ENCODE peak calls at places on chromosomes 6 and 20, in nine cellular contexts. V, A, P, G, Z, X, M, U and Q are unnamed samples.

GRCh38 chr6:142602972-142603371 is 301.2 kb downstream of the ADGRG6 start:
- DNase-seq in V (no peak), A (no peak), P (no peak), G (no peak), Z (no peak), X (no peak), M (no peak), U (no peak), Q (no peak)

GRCh38 chr6:61193771-61194170 is 1092.3 kb downstream of the KHDRBS2 start:
- DNase-seq in V (no peak), A (no peak), P (no peak), G (no peak), Z (no peak), X (no peak), M (no peak), U (no peak), Q (no peak)

GRCh38 chr20:44776977-44777376 is 31.3 kb downstream of the KCNK15 start:
- DNase-seq in V (no peak), A (peak), P (peak), G (no peak), Z (no peak), X (no peak), M (peak), U (peak), Q (no peak)

GRCh38 chr20:12989586-12989985 is 19.2 kb upstream of the SPTLC3 start:
- DNase-seq in V (no peak), A (no peak), P (no peak), G (no peak), Z (no peak), X (no peak), M (no peak), U (no peak), Q (no peak)

GRCh38 chr6:104566411-104566810 is 293.3 kb downstream of the HACE1 start:
- DNase-seq in V (no peak), A (no peak), P (no peak), G (no peak), Z (no peak), X (no peak), M (peak), U (no peak), Q (peak)

GRCh38 chr20:47778398-47779354 is 6.6 kb downstream of the SULF2 start:
- DNase-seq in V (no peak), A (no peak), P (no peak), G (no peak), Z (no peak), X (no peak), M (no peak), U (no peak), Q (no peak)

GRCh38 chr6:47292027-47292426 is 17.7 kb downstream of the TNFRSF21 start:
- DNase-seq in V (no peak), A (no peak), P (no peak), G (no peak), Z (no peak), X (no peak), M (no peak), U (no peak), Q (no peak)

GRCh38 chr6:159899994-159900745 is 9.4 kb downstream of the MAS1 start:
- DNase-seq in V (no peak), A (peak), P (no peak), G (no peak), Z (no peak), X (no peak), M (peak), U (no peak), Q (peak)

GRCh38 chr6:164612731-164613130 is 696.7 kb downstream of the C6orf118 start:
- DNase-seq in V (no peak), A (no peak), P (no peak), G (no peak), Z (no peak), X (no peak), M (no peak), U (no peak), Q (no peak)

GRCh38 chr6:108127826-108128225 is 38.0 kb upstream of the NR2E1 start:
- DNase-seq in V (no peak), A (peak), P (no peak), G (no peak), Z (no peak), X (no peak), M (no peak), U (no peak), Q (no peak)

GRCh38 chr6:168709991-168710390 is 269.0 kb downstream of the SMOC2 start:
- DNase-seq in V (no peak), A (no peak), P (no peak), G (peak), Z (no peak), X (no peak), M (no peak), U (no peak), Q (no peak)

GRCh38 chr6:168709440-168709839 is 268.5 kb downstream of the SMOC2 start:
- DNase-seq in V (no peak), A (no peak), P (no peak), G (peak), Z (no peak), X (no peak), M (no peak), U (no peak), Q (no peak)

GRCh38 chr6:168711666-168712300 is 270.8 kb downstream of the SMOC2 start:
- DNase-seq in V (no peak), A (no peak), P (no peak), G (peak), Z (no peak), X (no peak), M (no peak), U (no peak), Q (no peak)

GRCh38 chr6:168713013-168713412 is 272.0 kb downstream of the SMOC2 start:
- DNase-seq in V (no peak), A (no peak), P (no peak), G (no peak), Z (no peak), X (no peak), M (no peak), U (no peak), Q (no peak)

GRCh38 chr6:168711049-168711640 is 270.2 kb downstream of the SMOC2 start:
- DNase-seq in V (no peak), A (peak), P (no peak), G (no peak), Z (no peak), X (no peak), M (no peak), U (no peak), Q (no peak)
- TF ChIP-seq CTCF in V (no peak), A (no peak), P (peak), G (no peak), Z (peak), X (peak), M (peak), U (peak), Q (no peak)

DNA sequence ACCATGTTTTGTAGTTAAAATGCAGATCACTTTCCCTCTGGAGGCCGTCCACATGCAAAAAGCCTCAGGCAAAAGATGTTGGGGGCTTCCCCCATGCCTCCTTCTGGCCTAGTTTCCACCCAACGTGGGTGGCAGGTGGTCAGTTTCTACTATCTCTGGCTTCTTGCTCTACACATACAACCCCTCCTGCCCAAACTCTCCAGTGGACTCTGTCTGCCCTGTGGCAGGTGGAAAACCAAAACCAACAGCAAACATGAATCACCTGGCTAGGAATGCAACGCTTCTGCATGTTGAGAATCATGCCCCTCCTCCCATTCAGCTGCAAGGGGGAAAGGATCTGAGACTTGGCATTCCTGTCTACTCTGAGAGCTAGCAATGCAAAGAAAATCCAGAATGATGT is 94.8 kb downstream of the MBOAT1 start:
- DNase-seq in V (no peak), A (no peak), P (no peak), G (no peak), Z (no peak), X (no peak), M (no peak), U (no peak), Q (no peak)
- H3K4me3 ChIP-seq in V (no peak), A (no peak), P (no peak), G (no peak), Z (no peak), X (no peak), M (no peak), U (no peak), Q (no peak)

GRCh38 chr6:4786936-4787504 is 10.8 kb downstream of the CDYL start:
- DNase-seq in V (no peak), A (no peak), P (no peak), G (no peak), Z (no peak), X (no peak), M (no peak), U (no peak), Q (no peak)

GRCh38 chr6:4790158-4790899 is 14.1 kb downstream of the CDYL start:
- DNase-seq in V (no peak), A (no peak), P (no peak), G (no peak), Z (no peak), X (no peak), M (no peak), U (peak), Q (no peak)

GRCh38 chr6:4791174-4791573 is 15.0 kb downstream of the CDYL start:
- DNase-seq in V (no peak), A (no peak), P (no peak), G (no peak), Z (no peak), X (no peak), M (no peak), U (no peak), Q (no peak)

GRCh38 chr6:4788482-4788881 is 12.3 kb downstream of the CDYL start:
- DNase-seq in V (no peak), A (no peak), P (no peak), G (no peak), Z (no peak), X (no peak), M (no peak), U (no peak), Q (no peak)

DNA sequence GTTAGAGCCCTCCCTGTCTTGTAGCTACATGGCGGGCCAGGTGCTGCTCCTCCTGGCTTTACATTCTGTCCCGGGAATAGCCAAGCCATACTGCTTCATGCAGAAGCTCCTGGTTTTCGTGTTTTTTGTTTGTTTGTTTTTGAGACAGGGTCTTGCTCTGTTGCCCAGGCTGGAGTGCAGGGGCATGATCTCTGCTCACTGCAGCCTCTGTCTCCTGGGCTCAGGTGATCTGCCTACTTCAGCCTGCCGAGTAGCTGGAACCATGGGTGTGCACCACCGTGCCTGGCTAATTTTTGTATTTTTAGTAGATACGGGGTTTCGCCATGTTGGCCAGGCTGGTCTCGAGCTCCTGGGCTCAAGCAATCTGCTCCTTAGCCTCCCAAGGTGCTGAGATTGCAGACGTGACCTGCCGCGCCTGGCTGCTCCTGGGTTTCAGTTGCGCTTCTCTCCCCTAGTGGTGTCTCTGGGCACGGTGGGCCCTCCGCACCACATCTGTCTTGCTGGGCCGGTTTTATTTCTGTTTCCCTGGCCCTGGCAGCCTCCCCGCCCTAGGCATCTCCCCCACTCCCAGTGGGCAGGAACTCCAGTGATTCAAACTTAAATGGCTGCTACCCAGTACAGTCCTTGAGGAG is 12.9 kb downstream of the CDYL start:
- DNase-seq in V (no peak), A (no peak), P (peak), G (no peak), Z (no peak), X (no peak), M (no peak), U (no peak), Q (no peak)
- TF ChIP-seq CTCF in V (no peak), A (no peak), P (peak), G (no peak), Z (no peak), X (no peak), M (no peak), U (no peak), Q (no peak)

GRCh38 chr20:57837208-57838035 is 127.6 kb upstream of the PMEPA1 start:
- DNase-seq in V (no peak), A (no peak), P (no peak), G (no peak), Z (no peak), X (no peak), M (no peak), U (no peak), Q (no peak)
- H3K4me3 ChIP-seq in V (no peak), A (no peak), P (no peak), G (no peak), Z (no peak), X (no peak), M (no peak), U (no peak), Q (no peak)

GRCh38 chr6:32845381-32845884 is 1.6 kb upstream of the PSMB8 start:
- DNase-seq in V (no peak), A (no peak), P (peak), G (no peak), Z (no peak), X (no peak), M (no peak), U (peak), Q (no peak)

GRCh38 chr6:32842690-32843089 is 1.2 kb downstream of the PSMB8 start:
- DNase-seq in V (no peak), A (no peak), P (no peak), G (no peak), Z (no peak), X (no peak), M (no peak), U (no peak), Q (no peak)

GRCh38 chr6:32843321-32843978 is 397 bp downstream of the PSMB8 start:
- DNase-seq in V (no peak), A (no peak), P (peak), G (no peak), Z (no peak), X (no peak), M (peak), U (peak), Q (no peak)

GRCh38 chr6:32844839-32845372 is 1.1 kb upstream of the PSMB8 start:
- DNase-seq in V (no peak), A (no peak), P (no peak), G (no peak), Z (no peak), X (no peak), M (no peak), U (no peak), Q (no peak)

GRCh38 chr6:32843979-32844838 is at the start of gene PSMB8:
- DNase-seq in V (peak), A (peak), P (peak), G (peak), Z (peak), X (peak), M (peak), U (peak), Q (peak)
- TF ChIP-seq CTCF in V (peak), A (no peak), P (peak), G (peak), Z (peak), X (peak), M (peak), U (no peak), Q (no peak)